ENCODE peak calls at places on chromosomes 7 and 10, in four cellular contexts. G, Z, M and D are unnamed samples.

GRCh38 chr7:24786941-24787340 is 29.7 kb upstream of the GSDME start:
- DNase-seq in G (no peak), Z (no peak), M (peak; percentile 84), D (peak; percentile 85)

GRCh38 chr10:47137311-47137851 is 162.6 kb upstream of the GDF10 start:
- DNase-seq in Z (no peak), G (no peak), M (peak; percentile 80), D (no peak)

GRCh38 chr7:70092314-70093303 is 494.3 kb downstream of the AUTS2 start:
- DNase-seq in G (peak; percentile 13), M (peak; percentile 73), Z (no peak), D (no peak)

GRCh38 chr7:155803418-155804376 is 8.6 kb downstream of the SHH start:
- DNase-seq in Z (no peak), G (no peak), M (peak; percentile 90), D (no peak)

GRCh38 chr7:90769036-90769435 is 172.9 kb downstream of the CDK14 start:
- DNase-seq in G (no peak), Z (no peak), M (no peak), D (no peak)

GRCh38 chr10:122112625-122113160 is 123.7 kb downstream of the TACC2 start:
- DNase-seq in G (peak; percentile 77), M (peak; percentile 97), Z (peak; percentile 92), D (peak; percentile 90)

GRCh38 chr7:47663239-47663638 is 81.3 kb upstream of the TNS3 start:
- DNase-seq in Z (no peak), G (no peak), M (no peak), D (no peak)

GRCh38 chr7:151876899-151877777 is at the start of gene PRKAG2:
- DNase-seq in Z (peak; percentile 62), G (peak; percentile 67), M (peak; percentile 88), D (peak; percentile 46)

GRCh38 chr10:113058175-113058961 is 108.3 kb downstream of the TCF7L2 start:
- DNase-seq in G (no peak), Z (peak; percentile 75), M (no peak), D (no peak)

GRCh38 chr7:17830206-17830605 is 110.1 kb downstream of the SNX13 start:
- DNase-seq in G (no peak), Z (no peak), M (no peak), D (no peak)

GRCh38 chr10:96502561-96503267 is 11.0 kb downstream of the TLL2 start:
- DNase-seq in G (no peak), Z (no peak), M (no peak), D (no peak)

GRCh38 chr7:33853361-33854062 is 51.8 kb upstream of the BMPER start:
- DNase-seq in Z (no peak), G (no peak), M (no peak), D (no peak)

GRCh38 chr10:31757831-31758230 is 170.8 kb downstream of the ARHGAP12 start:
- DNase-seq in M (no peak), Z (no peak), G (no peak), D (no peak)

GRCh38 chr10:31759124-31759798 is 169.4 kb downstream of the ARHGAP12 start:
- DNase-seq in Z (peak; percentile 16), G (peak; percentile 43), M (peak; percentile 67), D (peak; percentile 64)

GRCh38 chr10:31756131-31757119 is 172.2 kb downstream of the ARHGAP12 start:
- DNase-seq in M (no peak), G (no peak), Z (no peak), D (no peak)

GRCh38 chr10:31758495-31758894 is 170.1 kb downstream of the ARHGAP12 start:
- DNase-seq in Z (no peak), M (no peak), G (no peak), D (no peak)

GRCh38 chr10:31757374-31757773 is 171.3 kb downstream of the ARHGAP12 start:
- DNase-seq in G (peak; percentile 28), M (peak; percentile 55), Z (no peak), D (no peak)
- H3K4me1 ChIP-seq in G (peaks cover 4% of the 10 kb centered on the region), M (peaks cover 20% of the 10 kb centered on the region), Z (no peaks in the 10 kb centered on the region), D (peaks cover 29% of the 10 kb centered on the region)

DNA sequence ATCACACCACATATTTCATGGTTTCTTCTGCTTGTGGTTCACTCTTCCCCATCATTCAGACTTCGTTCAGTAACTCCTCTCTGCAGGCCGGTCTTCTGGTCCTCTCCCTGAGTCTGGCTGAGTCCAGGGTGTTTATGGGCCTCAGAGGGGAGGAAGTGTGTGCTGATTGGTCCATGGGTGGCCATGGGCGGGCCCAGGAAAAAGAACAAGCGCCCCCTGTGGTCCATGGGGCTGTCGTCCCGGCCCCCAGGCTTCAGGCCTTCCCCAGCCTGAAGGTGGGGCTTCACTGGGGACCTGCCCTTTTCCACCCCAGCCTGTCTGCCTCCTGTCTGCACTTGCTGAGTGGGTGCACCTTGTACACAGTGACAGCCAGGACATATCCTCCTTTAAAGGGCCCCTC is 123.7 kb downstream of the VIPR2 start:
- DNase-seq in Z (peak; percentile 60), M (no peak), G (no peak), D (no peak)
- H3K4me1 ChIP-seq in Z (no peaks in the 10 kb centered on the region), M (no peaks in the 10 kb centered on the region), G (peaks cover 2% of the 10 kb centered on the region), D (no peaks in the 10 kb centered on the region)

GRCh38 chr10:124547651-124548168 is 86.1 kb downstream of the LHPP start:
- DNase-seq in M (no peak), G (no peak), Z (no peak), D (peak; percentile 43)
- H3K4me1 ChIP-seq in M (no peaks in the 10 kb centered on the region), G (no peaks in the 10 kb centered on the region), Z (peaks cover 2% of the 10 kb centered on the region), D (peaks cover 33% of the 10 kb centered on the region)

GRCh38 chr10:8055420-8056349 is 1.2 kb downstream of the GATA3 start:
- DNase-seq in G (no peak), M (peak; percentile 83), Z (no peak), D (no peak)

GRCh38 chr10:8056378-8056777 is 1.9 kb downstream of the GATA3 start:
- DNase-seq in Z (no peak), M (peak; percentile 82), G (no peak), D (no peak)

GRCh38 chr10:8057636-8058273 is 3.3 kb downstream of the GATA3 start:
- DNase-seq in G (no peak), M (peak; percentile 71), Z (peak; percentile 64), D (no peak)

GRCh38 chr10:8058274-8059111 is 4.0 kb downstream of the GATA3 start:
- DNase-seq in G (no peak), M (peak; percentile 80), Z (no peak), D (no peak)

DNA sequence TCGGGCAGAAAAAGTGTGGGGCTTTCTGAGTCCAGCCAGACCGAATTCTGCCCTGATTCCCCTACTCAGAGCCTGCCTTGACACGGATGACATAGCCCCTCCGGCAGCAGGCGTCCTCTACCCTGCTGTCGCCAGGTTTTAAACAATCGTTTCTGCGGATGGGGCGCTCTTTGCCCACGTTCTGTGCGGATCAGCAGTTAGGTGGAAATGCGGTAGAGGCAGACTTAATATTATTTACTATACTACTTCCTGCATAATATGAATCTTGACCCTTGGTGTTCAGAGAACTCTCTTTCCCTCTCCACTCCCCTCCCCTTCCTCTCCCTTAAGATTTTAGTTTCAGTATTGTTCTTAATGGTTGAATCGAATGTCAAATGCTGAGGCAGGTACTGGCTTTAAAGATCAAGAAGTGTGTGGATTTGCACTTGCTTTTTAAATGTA is 2.4 kb downstream of the GATA3 start:
- DNase-seq in G (no peak), M (peak; percentile 75), Z (no peak), D (no peak)
- H3K4me1 ChIP-seq in G (peaks cover 4% of the 10 kb centered on the region), M (peaks cover 6% of the 10 kb centered on the region), Z (peaks cover 30% of the 10 kb centered on the region), D (peaks cover 19% of the 10 kb centered on the region)

GRCh38 chr7:80185571-80185970 is 50.9 kb downstream of the GNAI1 start:
- DNase-seq in G (no peak), Z (no peak), M (no peak), D (no peak)

GRCh38 chr7:80182630-80183276 is 48.1 kb downstream of the GNAI1 start:
- DNase-seq in G (no peak), M (no peak), Z (no peak), D (no peak)

GRCh38 chr7:80186721-80187120 is 52.1 kb downstream of the GNAI1 start:
- DNase-seq in M (no peak), G (no peak), Z (no peak), D (no peak)

GRCh38 chr7:80183900-80184685 is 49.5 kb downstream of the GNAI1 start:
- DNase-seq in G (no peak), M (no peak), Z (no peak), D (no peak)

DNA sequence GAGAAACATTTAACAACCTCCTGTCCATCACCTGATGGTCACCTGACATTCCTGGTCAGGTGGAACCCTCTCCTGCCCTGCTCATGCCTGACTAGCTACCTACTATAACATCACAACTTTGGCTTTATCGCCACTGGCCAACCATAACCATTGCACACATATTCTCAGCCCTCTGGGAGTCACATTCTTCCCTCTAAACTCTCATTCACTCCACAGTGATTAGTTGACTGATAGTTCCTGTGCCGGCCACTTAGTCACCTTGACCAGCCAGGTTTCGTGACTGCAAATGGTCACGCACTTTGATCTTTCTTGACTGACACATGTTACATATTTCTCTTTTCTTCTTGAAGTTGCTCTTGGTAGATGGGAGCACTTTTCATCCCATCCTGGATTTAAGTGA is 50.1 kb downstream of the GNAI1 start:
- DNase-seq in M (no peak), G (no peak), Z (no peak), D (no peak)
- H3K4me1 ChIP-seq in M (peaks cover 9% of the 10 kb centered on the region), G (peaks cover 6% of the 10 kb centered on the region), Z (no peaks in the 10 kb centered on the region), D (no peaks in the 10 kb centered on the region)